ENCODE peak calls at places on chromosomes 4 and X, in four cellular contexts. One of them, this sample, is unnamed.

GRCh38 chr4:112853662-112854256 is 195.7 kb upstream of the ANK2 start:
- DNase-seq in fibroblast of the aortic adventitia: peak; percentile 28
- DNase-seq in heart right ventricle: no peak
- DNase-seq in Peyer's patch: no peak
- DNase-seq in this sample: no peak

GRCh38 chr4:1337376-1337831 is 9.6 kb upstream of the UVSSA start:
- DNase-seq in heart right ventricle: no peak
- DNase-seq in fibroblast of the aortic adventitia: no peak
- DNase-seq in Peyer's patch: no peak
- DNase-seq in this sample: no peak

GRCh38 chrX:41722816-41723215 is 1.2 kb upstream of the GPR82 start:
- DNase-seq in heart right ventricle: no peak
- DNase-seq in Peyer's patch: no peak
- DNase-seq in fibroblast of the aortic adventitia: peak; percentile 32
- DNase-seq in this sample: no peak

GRCh38 chrX:153641575-153642312 is 5.3 kb upstream of the DUSP9 start:
- DNase-seq in fibroblast of the aortic adventitia: no peak
- DNase-seq in heart right ventricle: no peak
- DNase-seq in Peyer's patch: no peak
- DNase-seq in this sample: no peak

GRCh38 chr4:188132232-188132631 is 7.0 kb upstream of the TRIML1 start:
- DNase-seq in Peyer's patch: no peak
- DNase-seq in fibroblast of the aortic adventitia: no peak
- DNase-seq in heart right ventricle: no peak
- DNase-seq in this sample: no peak

GRCh38 chrX:2707334-2707760 is 16.3 kb downstream of the CD99 start:
- DNase-seq in fibroblast of the aortic adventitia: peak; percentile 64
- DNase-seq in Peyer's patch: peak; percentile 92
- DNase-seq in heart right ventricle: peak; percentile 55
- DNase-seq in this sample: peak; percentile 47

GRCh38 chrX:20680998-20681397 is 414.3 kb upstream of the RPS6KA3 start:
- DNase-seq in fibroblast of the aortic adventitia: peak; percentile 2
- DNase-seq in Peyer's patch: no peak
- DNase-seq in heart right ventricle: no peak
- DNase-seq in this sample: no peak

GRCh38 chr4:1792832-1793495 is at the start of gene FGFR3:
- DNase-seq in fibroblast of the aortic adventitia: no peak
- DNase-seq in heart right ventricle: peak; percentile 19
- DNase-seq in Peyer's patch: no peak
- DNase-seq in this sample: no peak

GRCh38 chr4:1873291-1873690 is 2.1 kb downstream of the NSD2 start:
- DNase-seq in heart right ventricle: no peak
- DNase-seq in Peyer's patch: no peak
- DNase-seq in fibroblast of the aortic adventitia: no peak
- DNase-seq in this sample: no peak

GRCh38 chrX:13364230-13364629 is 44.4 kb upstream of the ATXN3L start:
- DNase-seq in heart right ventricle: no peak
- DNase-seq in fibroblast of the aortic adventitia: no peak
- DNase-seq in Peyer's patch: no peak
- DNase-seq in this sample: no peak

GRCh38 chrX:24870143-24870542 is 145.6 kb downstream of the ARX start:
- DNase-seq in fibroblast of the aortic adventitia: peak; percentile 21
- DNase-seq in Peyer's patch: no peak
- DNase-seq in heart right ventricle: no peak
- DNase-seq in this sample: no peak

GRCh38 chr4:56531149-56531770 is 25.7 kb downstream of the ARL9 start:
- DNase-seq in heart right ventricle: no peak
- DNase-seq in Peyer's patch: no peak
- DNase-seq in fibroblast of the aortic adventitia: no peak
- DNase-seq in this sample: no peak

GRCh38 chr4:130077275-130077674 is 981.3 kb downstream of the C4orf33 start:
- DNase-seq in Peyer's patch: no peak
- DNase-seq in heart right ventricle: no peak
- DNase-seq in fibroblast of the aortic adventitia: no peak
- DNase-seq in this sample: no peak

GRCh38 chr4:121358473-121358872 is 22.3 kb downstream of the QRFPR start:
- DNase-seq in Peyer's patch: no peak
- DNase-seq in heart right ventricle: no peak
- DNase-seq in fibroblast of the aortic adventitia: peak; percentile 58
- DNase-seq in this sample: no peak

GRCh38 chr4:1239949-1240305 is 9.0 kb downstream of the CTBP1 start:
- DNase-seq in heart right ventricle: no peak
- DNase-seq in fibroblast of the aortic adventitia: no peak
- DNase-seq in Peyer's patch: no peak
- DNase-seq in this sample: no peak

GRCh38 chr4:4625488-4625887 is 83.6 kb upstream of the STX18 start:
- DNase-seq in Peyer's patch: no peak
- DNase-seq in fibroblast of the aortic adventitia: peak; percentile 44
- DNase-seq in heart right ventricle: no peak
- DNase-seq in this sample: no peak

GRCh38 chrX:118554511-118554910 is 58.9 kb downstream of the DOCK11 start:
- DNase-seq in heart right ventricle: no peak
- DNase-seq in fibroblast of the aortic adventitia: no peak
- DNase-seq in Peyer's patch: no peak
- DNase-seq in this sample: no peak

GRCh38 chr4:16516796-16517413 is 290.6 kb upstream of the TAPT1 start:
- DNase-seq in Peyer's patch: no peak
- DNase-seq in heart right ventricle: peak; percentile 41
- DNase-seq in fibroblast of the aortic adventitia: peak; percentile 83
- DNase-seq in this sample: no peak
- TF ChIP-seq CTCF in Peyer's patch: no peak
- TF ChIP-seq CTCF in heart right ventricle: no peak
- TF ChIP-seq CTCF in fibroblast of the aortic adventitia: peak; percentile 58
- TF ChIP-seq CTCF in this sample: no peak

DNA sequence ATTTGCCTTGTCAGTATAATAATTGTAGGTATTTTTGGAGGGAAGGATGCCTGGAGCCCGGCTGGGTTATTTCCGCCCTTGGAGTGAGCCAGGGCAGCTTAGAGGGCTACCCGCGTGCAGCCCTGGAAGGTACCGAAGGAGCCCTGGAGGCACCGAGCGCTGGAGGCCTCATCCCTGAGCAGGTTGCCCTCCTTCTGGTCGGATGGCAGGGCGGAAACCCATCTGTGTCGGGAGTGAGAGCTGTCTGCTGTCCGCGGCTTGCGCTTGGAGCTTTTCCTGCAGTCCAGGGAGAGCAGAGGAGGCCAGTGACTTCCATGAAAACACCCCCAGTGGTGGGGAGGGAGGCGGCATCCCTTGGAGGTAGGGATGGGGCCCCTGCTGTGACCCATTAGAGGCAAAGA is 122.1 kb downstream of the TBL1X start:
- DNase-seq in Peyer's patch: no peak
- DNase-seq in heart right ventricle: no peak
- DNase-seq in fibroblast of the aortic adventitia: no peak
- DNase-seq in this sample: no peak
- TF ChIP-seq CTCF in Peyer's patch: no peak
- TF ChIP-seq CTCF in heart right ventricle: no peak
- TF ChIP-seq CTCF in fibroblast of the aortic adventitia: no peak
- TF ChIP-seq CTCF in this sample: no peak

GRCh38 chr4:103499094-103499493 is 220.7 kb downstream of the TACR3 start:
- DNase-seq in heart right ventricle: no peak
- DNase-seq in fibroblast of the aortic adventitia: no peak
- DNase-seq in Peyer's patch: no peak
- DNase-seq in this sample: no peak
- TF ChIP-seq CTCF in heart right ventricle: no peak
- TF ChIP-seq CTCF in fibroblast of the aortic adventitia: peak; percentile 45
- TF ChIP-seq CTCF in Peyer's patch: no peak
- TF ChIP-seq CTCF in this sample: no peak

GRCh38 chr4:7089211-7089964 is 21.5 kb upstream of the GRPEL1 start:
- DNase-seq in Peyer's patch: no peak
- DNase-seq in fibroblast of the aortic adventitia: peak; percentile 25
- DNase-seq in heart right ventricle: no peak
- DNase-seq in this sample: no peak

GRCh38 chr4:7087036-7087435 is 19.2 kb upstream of the GRPEL1 start:
- DNase-seq in heart right ventricle: no peak
- DNase-seq in fibroblast of the aortic adventitia: no peak
- DNase-seq in Peyer's patch: no peak
- DNase-seq in this sample: no peak

GRCh38 chr4:7086384-7086783 is 18.5 kb upstream of the GRPEL1 start:
- DNase-seq in heart right ventricle: no peak
- DNase-seq in Peyer's patch: no peak
- DNase-seq in fibroblast of the aortic adventitia: no peak
- DNase-seq in this sample: no peak

GRCh38 chr4:7083597-7084563 is 16.0 kb upstream of the GRPEL1 start:
- DNase-seq in heart right ventricle: no peak
- DNase-seq in Peyer's patch: no peak
- DNase-seq in fibroblast of the aortic adventitia: no peak
- DNase-seq in this sample: no peak
- TF ChIP-seq CTCF in heart right ventricle: no peak
- TF ChIP-seq CTCF in Peyer's patch: no peak
- TF ChIP-seq CTCF in fibroblast of the aortic adventitia: no peak
- TF ChIP-seq CTCF in this sample: no peak

GRCh38 chr4:123659262-123659661 is 262.7 kb downstream of the SPRY1 start:
- DNase-seq in Peyer's patch: no peak
- DNase-seq in fibroblast of the aortic adventitia: no peak
- DNase-seq in heart right ventricle: no peak
- DNase-seq in this sample: no peak

GRCh38 chr4:123661080-123661737 is 264.6 kb downstream of the SPRY1 start:
- DNase-seq in fibroblast of the aortic adventitia: peak; percentile 54
- DNase-seq in Peyer's patch: no peak
- DNase-seq in heart right ventricle: no peak
- DNase-seq in this sample: no peak

GRCh38 chr4:123662827-123663226 is 266.2 kb downstream of the SPRY1 start:
- DNase-seq in fibroblast of the aortic adventitia: no peak
- DNase-seq in heart right ventricle: no peak
- DNase-seq in Peyer's patch: no peak
- DNase-seq in this sample: no peak

DNA sequence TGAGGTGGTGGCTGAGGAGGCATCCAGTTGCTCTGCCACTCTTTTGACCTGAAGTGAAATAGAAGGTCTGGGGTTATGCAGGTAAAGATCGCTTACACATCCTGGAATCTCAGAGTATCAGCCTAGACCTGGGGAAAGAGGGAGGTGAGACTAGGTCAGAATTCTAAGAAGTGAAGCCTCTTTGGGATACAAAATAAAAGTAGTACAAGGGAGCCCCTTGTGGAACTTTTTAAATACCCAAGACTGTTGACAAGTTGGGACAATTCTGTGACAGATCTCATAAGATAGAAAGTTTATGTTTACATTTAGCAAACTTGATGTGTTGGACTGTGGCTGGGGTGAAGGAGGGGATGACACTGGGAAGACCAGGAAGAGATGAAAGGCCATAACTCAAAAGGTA is 263.2 kb downstream of the SPRY1 start:
- DNase-seq in heart right ventricle: no peak
- DNase-seq in Peyer's patch: no peak
- DNase-seq in fibroblast of the aortic adventitia: peak; percentile 12
- DNase-seq in this sample: no peak
- TF ChIP-seq CTCF in heart right ventricle: no peak
- TF ChIP-seq CTCF in Peyer's patch: no peak
- TF ChIP-seq CTCF in fibroblast of the aortic adventitia: no peak
- TF ChIP-seq CTCF in this sample: peak; percentile 16

DNA sequence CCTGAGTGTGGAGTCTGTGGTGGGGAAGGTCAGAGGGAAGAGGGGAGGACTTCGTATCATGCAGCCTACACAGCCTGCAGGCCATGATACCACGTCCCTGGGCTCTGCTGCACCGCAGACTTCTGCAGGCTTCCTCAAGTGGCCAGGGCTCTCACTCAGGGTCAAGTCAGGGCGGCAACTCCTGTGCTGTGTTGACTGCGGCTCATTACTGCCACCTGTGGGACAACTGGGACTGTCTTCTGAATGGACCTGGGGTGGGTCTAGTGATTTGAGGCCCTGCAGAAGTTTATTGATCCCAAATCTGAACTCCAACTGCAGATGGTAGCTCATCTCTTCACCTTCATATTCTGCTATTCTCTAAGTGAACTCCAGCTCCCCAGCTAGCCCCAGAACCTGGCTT is 167.1 kb downstream of the NSUN7 start:
- DNase-seq in heart right ventricle: peak; percentile 43
- DNase-seq in fibroblast of the aortic adventitia: no peak
- DNase-seq in Peyer's patch: peak; percentile 20
- DNase-seq in this sample: no peak
- TF ChIP-seq CTCF in heart right ventricle: peak; percentile 13
- TF ChIP-seq CTCF in fibroblast of the aortic adventitia: peak; percentile 31
- TF ChIP-seq CTCF in Peyer's patch: no peak
- TF ChIP-seq CTCF in this sample: no peak

GRCh38 chrX:40383969-40384368 is 196.8 kb upstream of the ATP6AP2 start:
- DNase-seq in heart right ventricle: no peak
- DNase-seq in Peyer's patch: no peak
- DNase-seq in fibroblast of the aortic adventitia: no peak
- DNase-seq in this sample: no peak
- TF ChIP-seq CTCF in heart right ventricle: no peak
- TF ChIP-seq CTCF in Peyer's patch: no peak
- TF ChIP-seq CTCF in fibroblast of the aortic adventitia: no peak
- TF ChIP-seq CTCF in this sample: no peak

DNA sequence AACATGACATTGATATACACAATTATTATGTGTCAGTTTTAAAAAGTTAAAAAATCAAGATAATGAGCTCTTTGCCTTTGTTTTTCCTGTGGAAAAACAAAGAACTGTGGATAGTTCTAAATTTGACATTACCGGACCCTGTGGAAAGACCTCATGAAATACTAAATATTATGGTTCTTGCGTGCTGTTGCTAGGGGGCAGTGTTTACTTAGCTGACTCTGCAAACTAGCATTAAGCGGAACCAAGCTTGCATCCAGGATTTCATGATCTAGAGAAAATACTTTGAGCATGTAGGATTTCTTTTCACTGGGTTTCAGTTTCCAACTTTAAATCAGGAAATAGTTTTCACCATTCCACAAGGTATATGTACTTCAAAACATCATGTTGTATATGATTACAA is 33.6 kb downstream of the CLCN4 start:
- DNase-seq in heart right ventricle: peak; percentile 47
- DNase-seq in fibroblast of the aortic adventitia: peak; percentile 88
- DNase-seq in Peyer's patch: no peak
- DNase-seq in this sample: no peak
- TF ChIP-seq CTCF in heart right ventricle: no peak
- TF ChIP-seq CTCF in fibroblast of the aortic adventitia: peak; percentile 47
- TF ChIP-seq CTCF in Peyer's patch: no peak
- TF ChIP-seq CTCF in this sample: no peak

DNA sequence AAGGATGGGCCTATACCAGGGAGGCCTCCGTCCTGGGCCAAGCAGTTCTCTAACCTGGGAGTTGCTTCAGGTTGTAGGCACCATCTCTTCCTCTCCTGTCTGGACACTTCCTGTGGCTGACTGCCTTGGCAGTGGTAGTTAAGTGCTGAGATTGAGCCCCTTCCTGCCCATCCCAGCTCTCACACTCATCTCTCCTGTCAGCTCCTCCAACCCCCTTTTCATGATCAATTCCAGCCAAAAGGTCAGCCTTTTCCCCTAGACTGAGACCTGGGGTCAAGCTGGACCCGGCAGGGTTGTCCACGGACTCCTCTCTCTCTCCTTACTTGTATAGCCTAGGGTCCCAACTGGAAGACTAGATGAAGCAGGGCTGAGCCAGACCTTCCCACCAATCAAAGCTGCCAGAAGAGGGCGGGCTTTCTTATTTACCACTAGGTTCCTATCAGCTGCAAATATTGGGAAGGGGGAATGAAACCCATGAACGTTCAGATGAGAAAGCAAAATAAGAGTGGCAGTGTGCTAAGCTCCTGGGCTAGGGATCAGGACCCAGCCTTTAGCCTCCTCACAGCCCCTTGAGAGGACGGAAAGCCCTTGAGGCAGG is 34.5 kb downstream of the KDM5C start:
- DNase-seq in heart right ventricle: no peak
- DNase-seq in Peyer's patch: no peak
- DNase-seq in fibroblast of the aortic adventitia: no peak
- DNase-seq in this sample: no peak
- TF ChIP-seq CTCF in heart right ventricle: no peak
- TF ChIP-seq CTCF in Peyer's patch: no peak
- TF ChIP-seq CTCF in fibroblast of the aortic adventitia: peak; percentile 15
- TF ChIP-seq CTCF in this sample: no peak